ENCODE peak calls at places on chromosomes 13 and 19, in seven cellular contexts. G is K562, Z is SK-N-SH, R is H1, S is GM12878, I is HepG2, C is HCT116. J is an unnamed sample.

GRCh38 chr19:36488816-36489138 is 584 bp downstream of the ZNF566 start:
- DNase-seq in I (peak; percentile 39), S (no peak), G (peak; percentile 56), R (no peak), C (peak; percentile 13), Z (peak; percentile 59), J (peak; percentile 42)

GRCh38 chr19:794989-795658 is 2.1 kb upstream of the PTBP1 start:
- DNase-seq in G (no peak), Z (no peak), R (no peak), S (no peak), I (no peak), C (no peak), J (no peak)

GRCh38 chr13:79548886-79549285 is 67.9 kb downstream of the NDFIP2 start:
- DNase-seq in I (no peak), C (no peak), R (no peak), Z (peak; percentile 17), G (no peak), S (no peak), J (no peak)

GRCh38 chr13:40570930-40571329 is 95.5 kb downstream of the FOXO1 start:
- DNase-seq in G (no peak), I (no peak), C (no peak), Z (no peak), R (no peak), S (no peak), J (no peak)

GRCh38 chr19:15038304-15038703 is 11.0 kb upstream of the CASP14 start:
- DNase-seq in Z (no peak), S (no peak), G (no peak), R (no peak), C (no peak), I (no peak), J (no peak)

GRCh38 chr19:50743537-50743936 is 20.4 kb downstream of the CLEC11A start:
- DNase-seq in Z (no peak), S (no peak), G (no peak), C (no peak), I (no peak), R (no peak), J (no peak)

GRCh38 chr13:99750951-99751350 is 220.6 kb downstream of the ZIC5 start:
- DNase-seq in S (no peak), C (no peak), G (no peak), Z (no peak), I (no peak), R (no peak), J (no peak)

GRCh38 chr19:18802354-18802753 is 11.2 kb upstream of the COMP start:
- DNase-seq in I (peak; percentile 50), G (peak; percentile 74), Z (peak; percentile 51), C (no peak), R (no peak), S (no peak), J (no peak)

GRCh38 chr19:9881720-9882119 is 46.6 kb downstream of the PIN1 start:
- DNase-seq in Z (no peak), I (no peak), S (no peak), C (peak; percentile 13), R (no peak), G (no peak), J (no peak)

GRCh38 chr13:26964278-26965057 is 203.9 kb upstream of the GPR12 start:
- DNase-seq in I (no peak), G (no peak), R (no peak), C (no peak), Z (no peak), S (no peak), J (no peak)

GRCh38 chr13:39596685-39597084 is 6.3 kb downstream of the LHFPL6 start:
- DNase-seq in G (no peak), Z (no peak), C (no peak), I (no peak), R (no peak), S (no peak), J (no peak)

GRCh38 chr13:40665754-40666057 is 735 bp downstream of the FOXO1 start:
- DNase-seq in I (no peak), Z (peak; percentile 65), G (peak; percentile 18), C (no peak), R (no peak), S (no peak), J (no peak)

GRCh38 chr13:49421391-49421790 is 22.5 kb downstream of the CAB39L start:
- DNase-seq in R (no peak), I (peak; percentile 81), C (peak; percentile 10), G (peak; percentile 35), Z (no peak), S (peak; percentile 24), J (no peak)

GRCh38 chr13:37386276-37386675 is 212.3 kb downstream of the POSTN start:
- DNase-seq in G (no peak), R (no peak), Z (no peak), C (no peak), S (no peak), I (no peak), J (no peak)

GRCh38 chr13:114066956-114067355 is 65.5 kb downstream of the RASA3 start:
- DNase-seq in C (no peak), Z (no peak), G (no peak), I (no peak), S (no peak), R (no peak), J (no peak)

GRCh38 chr13:98423417-98423816 is 153.5 kb downstream of the STK24 start:
- DNase-seq in I (no peak), R (no peak), C (no peak), S (no peak), G (no peak), Z (no peak), J (no peak)

GRCh38 chr13:97751477-97751876 is 202.0 kb upstream of the IPO5 start:
- DNase-seq in I (no peak), Z (no peak), S (no peak), C (no peak), R (no peak), G (no peak), J (no peak)

GRCh38 chr13:29154390-29154789 is 334.3 kb downstream of the MTUS2 start:
- DNase-seq in I (no peak), S (no peak), R (no peak), Z (no peak), G (no peak), C (no peak), J (no peak)
- TF ChIP-seq JUND in I (no peak), S (no peak), R (no peak), Z (no peak), G (no peak), C (no peak), J (no peak)

DNA sequence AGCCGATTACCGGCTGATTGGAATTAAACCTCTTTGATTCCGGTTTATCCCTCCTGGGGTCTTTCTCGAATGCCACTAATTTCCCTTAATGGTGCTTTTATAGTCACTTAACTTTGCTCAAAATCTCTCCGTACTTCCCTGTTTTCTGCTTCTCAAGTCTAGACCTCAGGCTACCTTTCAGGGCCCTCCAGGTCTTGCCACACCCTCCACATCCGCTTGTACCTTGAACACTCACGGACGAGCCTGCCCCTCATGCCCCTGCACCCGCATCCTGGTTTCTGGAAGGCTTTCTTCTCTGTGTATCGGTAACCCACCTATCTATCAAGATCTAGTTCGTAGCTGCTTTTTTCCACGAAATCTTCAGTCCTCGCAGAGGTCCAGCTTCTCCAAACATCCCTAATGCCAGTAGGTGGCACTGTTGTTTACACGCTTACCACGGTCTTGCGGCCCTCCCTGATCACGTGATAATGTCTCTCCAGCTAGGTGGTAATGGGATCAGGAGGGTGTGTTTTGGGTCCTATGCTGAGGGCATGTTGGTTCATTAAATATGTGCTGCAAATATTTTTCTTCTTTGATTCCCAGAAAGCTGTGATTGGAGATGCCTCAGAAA is 13.8 kb downstream of the ATP12A start:
- DNase-seq in G (peak; percentile 74), Z (peak; percentile 84), S (no peak), I (peak; percentile 60), R (no peak), C (peak; percentile 74), J (peak; percentile 65)
- TF ChIP-seq JUND in G (no peak), Z (no peak), S (no peak), I (no peak), R (no peak), C (no peak), J (no peak)

GRCh38 chr19:45444318-45445041 is 20.8 kb upstream of the ERCC1 start:
- DNase-seq in Z (peak; percentile 95), R (no peak), S (no peak), G (peak; percentile 94), I (peak; percentile 80), C (no peak), J (peak; percentile 86)
- TF ChIP-seq JUND in Z (no peak), R (no peak), S (no peak), G (no peak), I (no peak), C (no peak), J (no peak)

GRCh38 chr13:20514866-20515265 is 10.8 kb downstream of the CRYL1 start:
- DNase-seq in S (no peak), I (no peak), Z (no peak), R (no peak), C (no peak), G (no peak), J (no peak)

GRCh38 chr13:20506676-20507075 is 19.0 kb downstream of the CRYL1 start:
- DNase-seq in Z (no peak), C (no peak), G (no peak), R (no peak), I (no peak), S (no peak), J (no peak)

DNA sequence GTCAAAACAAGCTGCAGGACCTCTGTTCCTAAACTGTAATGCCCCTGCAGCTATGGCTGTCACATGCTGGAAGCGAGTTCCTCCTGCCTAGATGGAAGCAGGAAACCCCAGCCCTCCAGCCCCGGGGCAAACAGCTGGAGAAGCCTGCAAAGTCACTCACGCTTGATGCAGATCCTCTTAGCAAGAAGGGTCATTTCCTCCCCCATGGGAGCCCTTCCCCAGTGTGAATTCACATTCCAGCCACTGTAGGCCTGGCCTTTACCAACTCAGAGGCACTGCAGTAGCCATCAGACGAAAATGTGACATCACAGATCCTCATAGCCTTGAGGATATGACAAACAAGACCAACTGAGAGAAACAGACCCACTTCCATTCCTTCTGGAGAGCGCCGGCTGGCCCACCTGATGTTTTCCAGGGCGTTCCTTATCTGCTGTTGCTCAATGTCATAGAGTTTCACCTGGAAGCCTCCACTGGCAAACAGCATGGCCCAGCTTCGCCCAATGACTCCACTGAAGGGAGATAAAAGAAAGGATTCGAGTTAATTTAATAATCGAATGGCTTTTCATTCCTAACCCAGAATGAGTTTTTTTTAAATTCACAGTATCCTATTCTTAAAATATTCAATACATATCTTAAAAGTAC is 13.5 kb downstream of the CRYL1 start:
- DNase-seq in R (no peak), I (no peak), Z (peak; percentile 37), S (no peak), C (no peak), G (no peak), J (no peak)
- TF ChIP-seq JUND in R (no peak), I (no peak), Z (no peak), S (no peak), C (no peak), G (no peak), J (no peak)

DNA sequence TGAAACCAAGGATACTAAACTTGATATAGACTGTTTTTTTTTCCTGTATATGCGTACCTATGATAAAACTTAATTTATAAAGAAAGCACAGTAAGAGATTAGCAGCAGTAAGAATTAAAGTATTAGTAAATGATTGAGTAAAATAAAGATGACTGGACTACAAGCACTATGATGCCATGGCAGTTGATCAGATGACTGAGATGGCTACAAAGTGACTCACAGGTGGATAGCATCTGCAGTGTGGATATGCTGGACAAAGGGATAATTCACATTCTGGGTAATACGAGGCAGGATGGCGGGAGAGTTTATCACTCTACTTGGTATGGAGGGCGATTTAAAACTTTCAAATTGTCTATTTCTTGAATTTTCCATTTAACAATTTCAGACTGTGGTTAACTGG is 11.8 kb downstream of the HTR2A start:
- DNase-seq in Z (no peak), S (no peak), C (no peak), R (no peak), I (no peak), G (no peak), J (no peak)
- TF ChIP-seq JUND in Z (peak; percentile 64), S (no peak), C (no peak), R (no peak), I (no peak), G (no peak), J (no peak)

J was measured in T47D.